ENCODE peak calls at places on chromosomes 16 and 17, in eight cellular contexts. U is brain microvascular endothelial cell, P is activated T-cell treated with anti-CD3 and anti-CD28 coated beads for 24 hours, V is NCI-H69, S is left colon, Y is NCI-H2029, C is amygdala, E is caudate nucleus. R is an unnamed sample.
A peak's percentile ranks its signal among the peaks of the same experiment; 100 is the strongest.

GRCh38 chr17:30002088-30002487 is 60.7 kb downstream of the EFCAB5 start:
- DNase-seq in U (no peak), P (no peak), V (no peak), S (no peak), Y (no peak), C (no peak), E (no peak), R (no peak)

GRCh38 chr16:52238710-52239109 is 308.2 kb downstream of the TOX3 start:
- DNase-seq in U (no peak), P (no peak), V (no peak), S (no peak), Y (no peak), C (no peak), E (no peak), R (no peak)

GRCh38 chr17:77100009-77100408 is 40.8 kb upstream of the SEC14L1 start:
- DNase-seq in U (no peak), P (no peak), V (no peak), S (peak; percentile 54), Y (no peak), C (peak; percentile 46), E (peak; percentile 17), R (no peak)

GRCh38 chr17:28282596-28282995 is 36.4 kb upstream of the TMEM97 start:
- DNase-seq in U (peak; percentile 88), P (no peak), V (peak; percentile 87), S (no peak), Y (no peak), C (no peak), E (no peak), R (no peak)

GRCh38 chr17:50034504-50035364 is 21.2 kb upstream of the ITGA3 start:
- DNase-seq in U (no peak), P (no peak), V (no peak), S (no peak), Y (no peak), C (no peak), E (no peak), R (no peak)

GRCh38 chr16:1913327-1914083 is 4.7 kb downstream of the HS3ST6 start:
- DNase-seq in U (no peak), P (no peak), V (peak; percentile 89), S (peak; percentile 90), Y (peak; percentile 51), C (no peak), E (no peak), R (no peak)

GRCh38 chr16:21599994-21600773 is 807 bp downstream of the METTL9 start:
- DNase-seq in U (no peak), P (peak; percentile 11), V (peak; percentile 62), S (no peak), Y (no peak), C (no peak), E (peak; percentile 13), R (peak; percentile 45)

GRCh38 chr17:59451706-59452105 is 113.7 kb upstream of the DHX40 start:
- DNase-seq in U (peak; percentile 42), P (no peak), V (peak; percentile 62), S (no peak), Y (no peak), C (no peak), E (peak; percentile 33), R (no peak)

GRCh38 chr17:74646231-74646630 is 22.7 kb upstream of the CD300E start:
- DNase-seq in U (peak; percentile 2), P (no peak), V (peak; percentile 26), S (no peak), Y (no peak), C (no peak), E (no peak), R (peak; percentile 38)

GRCh38 chr16:70693231-70693671 is 7.4 kb upstream of the MTSS2 start:
- DNase-seq in U (no peak), P (no peak), V (no peak), S (no peak), Y (no peak), C (no peak), E (no peak), R (no peak)

GRCh38 chr16:22306788-22307187 is 9.6 kb downstream of the POLR3E start:
- DNase-seq in U (no peak), P (no peak), V (no peak), S (no peak), Y (no peak), C (no peak), E (no peak), R (peak; percentile 18)

GRCh38 chr17:38343608-38343980 is at the start of gene GPR179:
- DNase-seq in U (no peak), P (no peak), V (no peak), S (no peak), Y (no peak), C (no peak), E (no peak), R (no peak)

GRCh38 chr17:77186141-77186604 is 45.4 kb downstream of the SEC14L1 start:
- DNase-seq in U (no peak), P (no peak), V (peak; percentile 67), S (no peak), Y (no peak), C (no peak), E (peak; percentile 30), R (peak; percentile 42)

GRCh38 chr16:65896448-65897153 is 469.9 kb upstream of the CDH5 start:
- DNase-seq in U (no peak), P (no peak), V (no peak), S (no peak), Y (no peak), C (no peak), E (no peak), R (no peak)

R was measured in B cell.